ENCODE peak calls at places on chromosomes 3 and 15, in eight cellular contexts. Z, K, F, U, G, N, X and Q are unnamed samples. For H3K4me1, the result is how much of the 10 kb centered on the place peaks cover.

GRCh38 chr3:69079269-69080159 is 651 bp downstream of the UBA3 start:
- DNase-seq in Z (no peak), K (no peak), F (no peak), U (peak), G (peak), N (no peak), X (no peak), Q (peak)

GRCh38 chr3:32901005-32901932 is 50.2 kb upstream of the CCR4 start:
- DNase-seq in Z (no peak), K (no peak), F (no peak), U (no peak), G (no peak), N (no peak), X (no peak), Q (no peak)

GRCh38 chr3:76463501-76463900 is 576.4 kb upstream of the ROBO2 start:
- DNase-seq in Z (no peak), K (no peak), F (no peak), U (no peak), G (no peak), N (no peak), X (no peak), Q (no peak)

GRCh38 chr3:136181741-136182140 is 14.4 kb downstream of the MSL2 start:
- DNase-seq in Z (no peak), K (no peak), F (no peak), U (no peak), G (no peak), N (no peak), X (no peak), Q (no peak)

GRCh38 chr3:15327941-15328340 is 4.4 kb downstream of the SH3BP5 start:
- DNase-seq in Z (peak), K (no peak), F (no peak), U (no peak), G (peak), N (no peak), X (peak), Q (no peak)

GRCh38 chr15:83435782-83436181 is 11.4 kb upstream of the SH3GL3 start:
- DNase-seq in Z (no peak), K (no peak), F (no peak), U (no peak), G (no peak), N (no peak), X (no peak), Q (no peak)

GRCh38 chr3:73024836-73025235 is 28.2 kb downstream of the PPP4R2 start:
- DNase-seq in Z (no peak), K (no peak), F (no peak), U (no peak), G (no peak), N (no peak), X (peak), Q (no peak)

GRCh38 chr3:192246847-192247520 is 480.4 kb downstream of the FGF12 start:
- DNase-seq in Z (no peak), K (no peak), F (no peak), U (no peak), G (no peak), N (no peak), X (no peak), Q (no peak)

GRCh38 chr15:26838742-26839460 is 28.0 kb upstream of the GABRA5 start:
- DNase-seq in Z (no peak), K (no peak), F (peak), U (peak), G (no peak), N (no peak), X (no peak), Q (no peak)

GRCh38 chr3:60764870-60765269 is 486.4 kb downstream of the FHIT start:
- DNase-seq in Z (no peak), K (no peak), F (no peak), U (no peak), G (no peak), N (no peak), X (no peak), Q (no peak)

GRCh38 chr3:36362973-36363372 is 17.3 kb upstream of the STAC start:
- DNase-seq in Z (peak), K (no peak), F (peak), U (no peak), G (no peak), N (no peak), X (peak), Q (no peak)

GRCh38 chr15:100902436-100903190 is 16.5 kb upstream of the LRRK1 start:
- DNase-seq in Z (peak), K (peak), F (no peak), U (no peak), G (peak), N (no peak), X (peak), Q (peak)

GRCh38 chr3:185115371-185115770 is 37.5 kb downstream of the C3orf70 start:
- DNase-seq in Z (no peak), K (no peak), F (no peak), U (no peak), G (no peak), N (no peak), X (no peak), Q (no peak)

GRCh38 chr3:81308296-81308695 is 453.1 kb downstream of the GBE1 start:
- DNase-seq in Z (peak), K (no peak), F (no peak), U (no peak), G (peak), N (no peak), X (peak), Q (no peak)

GRCh38 chr15:85116066-85116465 is 134.4 kb downstream of the PDE8A start:
- DNase-seq in Z (no peak), K (no peak), F (no peak), U (no peak), G (no peak), N (no peak), X (no peak), Q (no peak)

GRCh38 chr15:93955197-93955596 is 276.2 kb upstream of the MCTP2 start:
- DNase-seq in Z (no peak), K (no peak), F (no peak), U (peak), G (no peak), N (no peak), X (no peak), Q (no peak)

GRCh38 chr3:157129782-157130137 is 30.2 kb downstream of the CCNL1 start:
- DNase-seq in Z (peak), K (peak), F (no peak), U (no peak), G (peak), N (no peak), X (no peak), Q (no peak)

GRCh38 chr3:141366285-141367037 is 1.8 kb upstream of the ZBTB38 start:
- DNase-seq in Z (peak), K (peak), F (peak), U (peak), G (peak), N (no peak), X (peak), Q (no peak)

GRCh38 chr3:32973982-32974381 is 22.5 kb downstream of the CCR4 start:
- DNase-seq in Z (peak), K (no peak), F (no peak), U (no peak), G (no peak), N (no peak), X (peak), Q (no peak)

GRCh38 chr15:78020007-78020406 is 57.5 kb downstream of the TBC1D2B start:
- DNase-seq in Z (no peak), K (no peak), F (no peak), U (no peak), G (no peak), N (no peak), X (no peak), Q (no peak)

GRCh38 chr3:70999730-71000129 is 583.8 kb downstream of the FOXP1 start:
- DNase-seq in Z (peak), K (no peak), F (no peak), U (no peak), G (peak), N (no peak), X (peak), Q (no peak)

GRCh38 chr3:53039376-53039752 is 6.5 kb downstream of the SFMBT1 start:
- DNase-seq in Z (no peak), K (no peak), F (no peak), U (no peak), G (no peak), N (no peak), X (no peak), Q (no peak)

GRCh38 chr15:69842851-69843250 is 254.9 kb downstream of the TLE3 start:
- DNase-seq in Z (no peak), K (no peak), F (no peak), U (no peak), G (no peak), N (no peak), X (no peak), Q (no peak)

GRCh38 chr3:124275421-124275820 is 283.5 kb upstream of the ROPN1 start:
- DNase-seq in Z (no peak), K (no peak), F (no peak), U (no peak), G (peak), N (no peak), X (no peak), Q (peak)

GRCh38 chr3:124273651-124274050 is 281.7 kb upstream of the ROPN1 start:
- DNase-seq in Z (no peak), K (no peak), F (no peak), U (no peak), G (no peak), N (no peak), X (peak), Q (no peak)

GRCh38 chr3:124276863-124277515 is 285.1 kb upstream of the ROPN1 start:
- DNase-seq in Z (no peak), K (no peak), F (no peak), U (no peak), G (no peak), N (no peak), X (no peak), Q (no peak)

GRCh38 chr3:124277516-124277890 is 285.6 kb upstream of the ROPN1 start:
- DNase-seq in Z (peak), K (no peak), F (no peak), U (no peak), G (peak), N (no peak), X (peak), Q (no peak)

DNA sequence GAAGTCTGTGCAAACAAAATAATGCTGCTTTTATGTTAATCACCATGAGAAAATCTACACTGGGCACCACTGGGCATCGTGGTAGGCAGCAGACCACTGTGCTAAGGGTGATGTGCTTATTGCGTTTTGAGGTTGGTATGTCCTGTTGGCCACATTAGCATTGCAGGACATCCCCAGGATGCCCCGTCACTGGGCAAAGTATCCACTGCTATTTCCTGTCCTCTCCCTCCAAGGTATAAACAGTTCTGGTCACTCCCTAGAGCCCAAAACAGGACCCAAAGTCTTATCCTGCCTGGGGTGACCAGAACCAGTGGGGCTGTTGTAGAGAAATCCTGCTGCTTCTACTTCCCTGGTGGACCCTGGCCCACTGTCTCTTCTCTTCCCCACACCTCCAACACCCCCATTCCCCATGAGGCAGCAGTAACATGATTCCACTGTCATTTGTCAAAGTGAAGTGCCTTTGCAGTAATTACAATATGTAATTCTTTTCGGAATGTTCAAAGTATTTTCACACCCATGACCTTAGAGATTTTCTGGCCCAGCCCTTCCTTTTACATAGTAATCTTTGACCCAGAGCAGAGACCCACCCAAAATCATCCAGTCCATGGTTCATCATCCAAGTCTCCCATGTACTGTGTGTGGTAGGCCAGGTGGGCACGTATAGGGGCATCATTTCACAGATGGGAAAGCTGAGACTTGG is 284.4 kb upstream of the ROPN1 start:
- DNase-seq in Z (no peak), K (no peak), F (no peak), U (no peak), G (no peak), N (no peak), X (no peak), Q (no peak)
- H3K27ac ChIP-seq in Z (no peak), K (peak), F (no peak), U (no peak), G (no peak), N (peak), X (no peak), Q (peak)

GRCh38 chr3:134312873-134313838 is 61.1 kb downstream of the AMOTL2 start:
- DNase-seq in Z (peak), K (peak), F (peak), U (peak), G (peak), N (no peak), X (peak), Q (peak)
- TF ChIP-seq CTCF in Z (peak), K (peak), F (peak), U (peak), G (peak), N (no peak), X (peak), Q (peak)

GRCh38 chr3:116053017-116053416 is 392.3 kb downstream of the LSAMP start:
- DNase-seq in Z (no peak), K (no peak), F (no peak), U (no peak), G (no peak), N (no peak), X (no peak), Q (no peak)
- H3K4me1 ChIP-seq in Z (under half), K (under half), F (under half), U (under half), G (under half), N (under half), X (under half), Q (under half)

DNA sequence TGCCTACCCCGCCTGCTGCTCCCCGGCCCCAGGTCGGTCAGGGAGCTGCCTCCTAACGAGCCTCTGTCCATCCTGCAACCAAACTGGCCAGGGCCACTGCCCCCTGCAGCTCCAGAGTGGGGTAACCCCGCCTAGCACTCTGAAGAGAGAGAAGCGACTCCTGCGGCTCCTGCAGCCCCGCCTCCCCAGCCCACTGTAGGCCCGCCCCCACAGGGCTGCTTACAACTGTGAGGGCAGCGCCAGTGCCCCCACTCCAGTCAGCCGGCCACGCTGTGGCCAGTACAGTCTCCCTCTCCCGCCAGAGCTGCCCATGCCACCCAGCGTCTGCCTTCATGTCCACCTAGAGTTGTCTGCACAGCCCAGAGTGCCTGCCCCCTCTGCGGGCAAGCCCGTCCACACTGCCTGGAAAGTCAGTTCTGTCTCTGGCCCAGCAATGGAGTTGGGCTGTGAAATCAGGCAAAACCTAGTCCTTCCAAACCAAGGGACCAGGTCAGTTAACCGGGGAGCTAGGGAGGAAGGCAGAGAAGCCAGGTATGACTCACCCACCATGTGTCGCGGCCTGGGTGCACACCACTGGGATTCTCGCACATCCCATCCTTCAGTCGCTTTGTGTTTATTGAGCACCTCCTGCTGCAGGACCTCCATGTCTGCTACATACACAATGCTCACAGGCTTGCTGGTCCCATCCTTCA is 2.4 kb downstream of the UCN2 start:
- DNase-seq in Z (peak), K (peak), F (no peak), U (peak), G (peak), N (no peak), X (peak), Q (peak)
- H3K27ac ChIP-seq in Z (peak), K (peak), F (no peak), U (peak), G (no peak), N (peak), X (peak), Q (no peak)

GRCh38 chr3:122568755-122569154 is 4.6 kb downstream of the DTX3L start:
- DNase-seq in Z (no peak), K (no peak), F (no peak), U (no peak), G (no peak), N (no peak), X (no peak), Q (no peak)

GRCh38 chr3:122578110-122578740 is 775 bp downstream of the PARP15 start:
- DNase-seq in Z (no peak), K (no peak), F (no peak), U (no peak), G (no peak), N (no peak), X (no peak), Q (no peak)

GRCh38 chr3:122576174-122576940 is 1.1 kb upstream of the PARP15 start:
- DNase-seq in Z (no peak), K (no peak), F (no peak), U (no peak), G (no peak), N (no peak), X (no peak), Q (no peak)

GRCh38 chr3:122577409-122578028 is at the start of gene PARP15:
- DNase-seq in Z (no peak), K (no peak), F (no peak), U (peak), G (peak), N (no peak), X (no peak), Q (peak)

GRCh38 chr3:122572940-122573412 is 4.5 kb upstream of the PARP15 start:
- DNase-seq in Z (peak), K (peak), F (peak), U (no peak), G (peak), N (no peak), X (peak), Q (no peak)
- TF ChIP-seq CTCF in Z (no peak), K (no peak), F (no peak), U (no peak), G (no peak), N (no peak), X (no peak), Q (no peak)

DNA sequence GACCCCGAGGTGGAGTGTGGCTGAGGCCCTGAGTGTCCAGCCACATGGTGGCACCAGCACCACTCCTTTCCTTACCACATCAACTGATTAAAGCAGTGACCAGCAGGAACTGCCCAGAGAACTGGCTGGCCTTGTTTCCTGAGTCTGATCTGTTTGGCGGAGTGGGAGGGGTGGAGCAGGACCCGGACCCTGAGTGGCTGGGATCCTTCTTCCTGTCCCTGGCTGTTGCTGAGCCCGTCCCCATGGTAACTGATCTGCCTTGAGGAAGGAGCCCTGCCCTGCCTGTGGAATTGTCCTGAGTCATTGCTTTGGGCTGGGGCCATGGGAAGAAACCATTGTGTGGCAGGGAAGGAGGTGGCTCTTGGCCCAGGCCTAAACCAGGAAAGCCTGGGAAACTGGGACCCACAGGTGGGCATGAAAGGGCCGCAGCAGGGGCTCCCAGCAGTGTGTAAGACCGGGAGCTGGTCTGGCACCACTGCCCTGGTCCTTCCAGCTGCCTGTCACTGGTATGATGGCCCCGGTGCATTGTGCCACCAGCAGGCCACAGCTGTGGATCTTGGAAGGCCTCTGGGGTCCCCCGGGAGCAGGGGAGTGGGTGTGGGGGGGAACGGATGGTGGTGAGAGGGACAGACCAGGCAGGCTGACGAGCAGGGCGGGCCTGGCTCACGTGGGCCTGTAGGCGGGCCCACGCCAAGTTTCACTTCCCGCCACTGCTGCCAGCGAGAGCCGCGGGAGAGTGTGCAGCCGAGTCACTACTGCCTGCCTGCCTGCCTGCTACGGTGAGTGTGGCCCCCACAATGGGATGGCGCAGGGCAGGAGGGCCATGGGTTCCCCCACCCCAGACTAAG is 19.2 kb downstream of the ATRIP start:
- DNase-seq in Z (peak), K (peak), F (peak), U (peak), G (peak), N (peak), X (peak), Q (peak)
- H3K4me1 ChIP-seq in Z (under half), K (half or more), F (half or more), U (under half), G (under half), N (half or more), X (under half), Q (under half)

DNA sequence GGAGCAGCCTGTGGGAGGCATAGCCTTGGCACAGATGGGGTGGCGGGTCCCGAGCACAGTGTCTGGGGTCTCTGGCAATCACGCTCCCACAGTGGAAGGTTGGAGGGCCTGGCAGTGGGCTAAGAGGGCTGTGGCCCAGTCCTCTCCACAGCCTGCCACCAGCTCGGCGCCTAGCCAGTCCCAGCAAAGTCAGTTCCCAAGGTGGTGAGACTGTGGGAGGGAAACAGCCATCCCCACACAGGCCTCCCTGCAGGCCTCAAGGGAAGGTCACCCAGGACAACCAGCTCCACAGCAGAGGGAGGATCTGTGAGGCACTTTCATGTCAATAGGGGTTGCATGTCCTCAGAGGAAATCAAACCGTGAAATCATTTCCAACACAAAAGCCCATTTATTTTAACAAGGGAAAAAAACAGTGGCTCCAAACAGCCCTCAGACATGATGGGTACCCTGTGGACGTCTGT is 27.6 kb upstream of the LIMD1 start:
- DNase-seq in Z (no peak), K (no peak), F (no peak), U (no peak), G (no peak), N (no peak), X (no peak), Q (no peak)
- H3K27ac ChIP-seq in Z (no peak), K (no peak), F (no peak), U (no peak), G (no peak), N (no peak), X (no peak), Q (no peak)

DNA sequence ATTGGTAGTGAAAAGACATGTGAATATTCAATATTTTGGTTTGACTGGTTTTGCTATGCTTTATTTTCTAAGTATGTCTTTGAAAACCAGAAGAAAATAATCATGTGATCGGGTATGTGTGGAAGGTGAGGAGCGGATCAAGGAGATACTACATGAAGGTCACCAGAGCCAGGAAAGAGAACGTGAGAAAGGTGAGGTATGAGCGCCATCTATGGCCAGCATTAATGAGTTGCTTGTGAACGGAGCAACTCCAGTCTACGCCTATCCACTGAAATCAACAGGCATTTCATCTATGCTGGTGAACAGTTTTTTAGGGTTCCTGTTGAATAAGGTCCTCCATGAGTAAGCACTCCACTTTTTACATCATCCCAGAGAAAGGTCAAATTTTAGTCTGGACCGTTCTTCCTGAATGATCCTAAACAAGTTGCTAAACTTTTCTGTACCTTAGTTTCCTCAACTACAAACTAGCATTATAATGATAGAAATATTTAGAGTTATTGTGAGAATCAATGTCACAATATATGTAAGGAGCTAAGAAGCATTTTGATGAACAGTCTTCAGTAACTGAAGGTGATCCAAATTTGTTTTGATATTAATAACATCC is 1435.2 kb upstream of the CADM2 start:
- DNase-seq in Z (peak), K (no peak), F (peak), U (peak), G (peak), N (no peak), X (no peak), Q (no peak)
- TF ChIP-seq CTCF in Z (peak), K (no peak), F (peak), U (peak), G (peak), N (peak), X (no peak), Q (peak)